ENCODE peak calls at places on chromosomes 2 and 18, in six cellular contexts. H is AG04450, Y is astrocyte of the cerebellum, J is colonic mucosa, A is fibroblast of mammary gland, K is coronary artery. B is an unnamed sample.

GRCh38 chr2:204972606-204973336 is 427.5 kb downstream of the PARD3B start:
- DNase-seq in Y (no peak), J (no peak), A (no peak), H (no peak), K (no peak), B (no peak)

GRCh38 chr18:51107594-51108305 is 77.7 kb downstream of the SMAD4 start:
- DNase-seq in H (no peak), A (no peak), J (no peak), Y (no peak), K (no peak), B (no peak)

GRCh38 chr18:76985951-76986236 is 146.7 kb downstream of the MBP start:
- DNase-seq in A (no peak), J (no peak), K (no peak), H (no peak), Y (no peak), B (no peak)

GRCh38 chr18:46771141-46771540 is 14.3 kb upstream of the ST8SIA5 start:
- DNase-seq in Y (peak), A (no peak), H (no peak), K (no peak), J (no peak), B (no peak)

GRCh38 chr2:59034791-59035190 is 793.7 kb upstream of the FANCL start:
- DNase-seq in Y (no peak), A (peak), H (no peak), J (no peak), K (no peak), B (no peak)

GRCh38 chr18:31738460-31739407 is 21.9 kb downstream of the SLC25A52 start:
- DNase-seq in H (no peak), Y (no peak), K (no peak), A (peak), J (no peak), B (no peak)

GRCh38 chr2:86335865-86336321 is 1.5 kb downstream of the REEP1 start:
- DNase-seq in H (no peak), J (no peak), Y (no peak), A (no peak), K (no peak), B (no peak)

GRCh38 chr2:72140621-72140960 is 7.1 kb downstream of the CYP26B1 start:
- DNase-seq in J (peak), K (peak), A (no peak), H (no peak), Y (no peak), B (no peak)

GRCh38 chr2:202632682-202633081 is 2.1 kb upstream of the FAM117B start:
- DNase-seq in K (peak), J (no peak), Y (peak), H (no peak), A (peak), B (no peak)

GRCh38 chr2:219178377-219179175 is 501 bp downstream of the RETREG2 start:
- DNase-seq in K (no peak), Y (no peak), J (peak), A (no peak), H (no peak), B (no peak)

GRCh38 chr2:39668576-39668975 is 2.9 kb downstream of the TMEM178A start:
- DNase-seq in A (no peak), K (no peak), Y (no peak), H (no peak), J (no peak), B (no peak)

GRCh38 chr2:101030866-101031554 is 28.9 kb downstream of the RPL31 start:
- DNase-seq in J (no peak), K (no peak), A (no peak), Y (no peak), H (no peak), B (no peak)

GRCh38 chr2:155547571-155547970 is 785.0 kb downstream of the NR4A2 start:
- DNase-seq in Y (no peak), A (no peak), K (no peak), H (no peak), J (no peak), B (no peak)
- H3K4me3 ChIP-seq in Y (no peak), A (no peak), K (no peak), H (no peak), J (no peak), B (no peak)

GRCh38 chr2:78427170-78427569 is 598.3 kb upstream of the REG3G start:
- DNase-seq in Y (no peak), J (no peak), K (no peak), A (no peak), H (no peak), B (no peak)

DNA sequence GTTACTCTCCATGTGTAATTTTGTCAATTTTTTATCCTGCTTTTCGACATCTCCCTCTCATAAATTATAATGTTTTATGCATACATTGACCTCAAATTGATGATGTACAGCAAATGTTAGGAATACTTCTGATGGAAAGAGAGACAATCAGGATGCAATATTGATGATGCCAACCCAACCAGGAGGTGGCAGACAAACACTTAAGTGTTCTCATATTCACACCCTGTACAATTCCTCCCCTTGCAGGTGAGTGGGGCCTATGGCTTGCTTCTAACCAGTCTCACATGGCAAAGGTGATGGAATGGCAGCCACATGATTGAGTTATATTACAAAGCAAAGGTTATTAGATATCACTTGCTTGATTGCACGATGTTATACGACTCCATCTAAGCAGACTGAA is 594.3 kb upstream of the REG3G start:
- DNase-seq in Y (no peak), A (no peak), K (no peak), H (no peak), J (no peak), B (no peak)
- TF ChIP-seq CTCF in Y (no peak), A (no peak), K (no peak), H (no peak), J (no peak), B (no peak)

GRCh38 chr2:233593201-233593600 is 24.2 kb upstream of the UGT1A8 start:
- DNase-seq in A (no peak), J (no peak), H (no peak), Y (no peak), K (no peak), B (no peak)
- H3K4me3 ChIP-seq in A (no peak), J (no peak), H (no peak), Y (no peak), K (no peak), B (no peak)

GRCh38 chr2:96526615-96527014 is 9.9 kb upstream of the ARID5A start:
- DNase-seq in K (no peak), Y (no peak), A (no peak), J (no peak), H (no peak), B (no peak)
- TF ChIP-seq CTCF in K (no peak), Y (no peak), A (no peak), J (no peak), H (no peak), B (no peak)

GRCh38 chr2:120661551-120661950 is 74.1 kb upstream of the GLI2 start:
- DNase-seq in J (peak), K (peak), A (no peak), H (no peak), Y (no peak), B (no peak)
- H3K4me3 ChIP-seq in J (no peak), K (no peak), A (no peak), H (no peak), Y (no peak), B (no peak)

DNA sequence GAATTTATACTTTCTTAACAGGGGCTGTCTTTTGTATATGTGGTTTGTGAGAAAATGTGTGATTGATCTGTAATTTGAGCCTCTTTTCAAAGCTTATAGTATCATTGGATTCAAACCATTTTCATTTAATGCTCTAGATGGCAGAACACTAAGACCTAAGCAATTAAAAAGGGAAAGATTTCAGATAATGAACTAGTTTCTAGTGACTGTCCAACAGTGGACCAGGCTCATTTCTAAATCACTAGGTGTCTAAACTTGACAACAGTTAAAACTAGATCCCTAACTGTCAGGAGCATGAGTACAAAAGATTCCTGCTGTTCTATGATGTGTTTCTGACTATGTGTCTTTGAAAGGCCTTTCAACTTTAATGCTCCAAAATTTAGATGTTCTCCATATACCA is 54.6 kb downstream of the ANKRD44 start:
- DNase-seq in A (no peak), K (no peak), J (no peak), H (no peak), Y (no peak), B (no peak)
- TF ChIP-seq CTCF in A (no peak), K (no peak), J (no peak), H (no peak), Y (no peak), B (no peak)

DNA sequence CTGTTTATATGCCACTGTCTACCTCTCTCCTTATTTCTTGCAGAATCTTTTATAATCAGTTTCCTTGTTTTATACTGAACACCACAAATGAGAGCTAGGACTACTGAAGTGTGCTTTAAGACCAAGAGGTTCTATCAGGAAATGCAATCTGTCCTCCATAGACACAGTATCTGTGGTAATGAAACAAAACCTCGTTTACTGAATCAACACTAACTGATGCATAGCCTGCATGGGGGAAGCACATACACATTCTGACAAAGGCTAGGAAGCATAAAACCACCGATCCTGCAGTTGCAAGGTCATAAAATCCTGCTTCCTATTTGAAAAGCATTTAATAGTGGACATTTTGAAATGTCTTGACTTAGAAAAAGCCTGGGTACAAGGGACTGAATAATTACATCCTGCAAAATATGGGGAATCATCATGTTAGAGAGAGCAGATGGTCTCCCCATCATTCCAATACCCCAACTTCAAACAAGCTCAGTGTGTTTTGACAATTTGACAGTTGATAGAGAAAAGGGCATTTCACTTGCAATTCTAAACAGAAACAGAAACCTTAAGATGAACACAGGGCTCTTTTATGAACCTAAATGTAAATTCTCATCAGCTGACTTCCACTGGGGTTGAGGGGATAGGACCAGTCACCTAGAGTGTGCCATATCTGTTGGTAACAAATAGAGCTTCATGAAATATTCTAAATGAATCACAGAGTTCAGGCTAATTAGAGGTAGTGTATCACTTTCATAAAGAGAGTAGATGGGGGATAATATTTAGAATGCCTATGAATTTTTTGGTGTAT is 1845.6 kb upstream of the PIK3C3 start:
- DNase-seq in K (no peak), Y (no peak), J (no peak), A (no peak), H (no peak), B (no peak)
- H3K4me3 ChIP-seq in K (no peak), Y (no peak), J (no peak), A (no peak), H (no peak), B (no peak)

GRCh38 chr2:158103358-158104021 is 1.8 kb downstream of the UPP2 start:
- DNase-seq in K (no peak), A (no peak), H (no peak), J (no peak), Y (no peak), B (no peak)
- TF ChIP-seq CTCF in K (no peak), A (no peak), H (no peak), J (no peak), Y (no peak), B (no peak)

B was measured in HFF-Myc.